ENCODE peak calls at places on chromosomes 4 and X, in ten cellular contexts. A is foreskin keratinocyte; O is PC-9; F is CD8-positive, alpha-beta T cell; G is CD4-positive, alpha-beta T cell; T is nephron progenitor cell; W is fibroblast of pulmonary artery; E is B cell; U is brain microvascular endothelial cell; D is GM20000. L is an unnamed sample.

GRCh38 chr4:152189451-152190179 is 346.3 kb downstream of the FBXW7 start:
- DNase-seq in T (peak), O (no peak), G (no peak), A (no peak), W (no peak), U (no peak), F (no peak), D (peak), E (no peak), L (peak)

GRCh38 chr4:162866565-162866964 is 300.1 kb downstream of the NAF1 start:
- DNase-seq in U (no peak), O (no peak), D (no peak), W (no peak), G (no peak), F (no peak), A (no peak), E (no peak), T (no peak), L (no peak)

GRCh38 chrX:107669885-107670628 is 41.7 kb downstream of the PRPS1 start:
- DNase-seq in T (no peak), W (no peak), G (no peak), U (no peak), D (no peak), A (no peak), O (no peak), E (no peak), F (no peak), L (no peak)

GRCh38 chr4:98496446-98496845 is 162.0 kb downstream of the TSPAN5 start:
- DNase-seq in G (no peak), A (no peak), F (no peak), D (no peak), U (no peak), E (no peak), W (no peak), O (no peak), T (no peak), L (no peak)

GRCh38 chr4:114890773-114891172 is 222.6 kb downstream of the NDST4 start:
- DNase-seq in O (no peak), G (no peak), W (no peak), A (peak), U (no peak), F (no peak), E (no peak), D (no peak), T (no peak), L (no peak)

GRCh38 chr4:153438916-153439756 is 27.0 kb upstream of the TMEM131L start:
- DNase-seq in F (peak), U (no peak), E (peak), G (peak), W (no peak), T (no peak), A (no peak), D (peak), O (no peak), L (peak)

GRCh38 chr4:47926667-47927258 is 12.4 kb upstream of the NFXL1 start:
- DNase-seq in U (peak), T (peak), F (peak), A (peak), O (no peak), G (peak), W (peak), D (peak), E (peak), L (peak)

GRCh38 chr4:2183394-2183793 is 58.5 kb downstream of the HAUS3 start:
- DNase-seq in D (no peak), E (no peak), O (no peak), G (no peak), F (no peak), U (no peak), T (no peak), A (peak), W (peak), L (no peak)

GRCh38 chr4:26459054-26459755 is 31.1 kb downstream of the CCKAR start:
- DNase-seq in G (no peak), D (peak), E (peak), F (no peak), A (peak), T (no peak), O (peak), U (no peak), W (peak), L (peak)

GRCh38 chr4:89276296-89276695 is 31.3 kb downstream of the GPRIN3 start:
- DNase-seq in A (no peak), U (no peak), W (no peak), E (no peak), D (no peak), F (no peak), T (no peak), O (no peak), G (no peak), L (no peak)

GRCh38 chrX:29318051-29318450 is 730.8 kb downstream of the IL1RAPL1 start:
- DNase-seq in G (no peak), A (no peak), D (no peak), O (no peak), W (peak), E (no peak), F (no peak), T (no peak), U (no peak), L (no peak)

GRCh38 chr4:153161599-153161971 is 42.7 kb upstream of the TRIM2 start:
- DNase-seq in O (no peak), E (no peak), D (no peak), T (no peak), F (no peak), U (no peak), A (no peak), W (no peak), G (no peak), L (no peak)

GRCh38 chrX:35351212-35351611 is 408.6 kb downstream of the FAM47B start:
- DNase-seq in W (no peak), A (peak), G (no peak), T (no peak), O (no peak), U (no peak), E (no peak), D (no peak), F (no peak), L (no peak)

GRCh38 chr4:55611358-55612059 is 19.5 kb upstream of the PDCL2 start:
- DNase-seq in F (no peak), D (no peak), W (no peak), U (no peak), A (peak), E (no peak), T (no peak), G (no peak), O (no peak), L (no peak)

GRCh38 chr4:74292111-74292870 is 16.0 kb upstream of the EPGN start:
- DNase-seq in T (no peak), W (no peak), G (no peak), A (peak), D (no peak), O (no peak), E (no peak), U (peak), F (no peak), L (no peak)

GRCh38 chr4:91113130-91113706 is 986.0 kb downstream of the CCSER1 start:
- DNase-seq in E (no peak), F (no peak), O (no peak), G (no peak), A (peak), D (peak), W (peak), U (peak), T (no peak), L (peak)

GRCh38 chr4:91114386-91114785 is 987.2 kb downstream of the CCSER1 start:
- DNase-seq in U (no peak), W (no peak), G (no peak), T (no peak), F (no peak), D (no peak), E (no peak), O (no peak), A (no peak), L (no peak)

GRCh38 chr4:91118597-91118996 is 991.4 kb downstream of the CCSER1 start:
- DNase-seq in G (no peak), W (no peak), O (no peak), T (no peak), U (no peak), A (no peak), E (no peak), D (no peak), F (no peak), L (no peak)

GRCh38 chr4:91111556-91111955 is 984.4 kb downstream of the CCSER1 start:
- DNase-seq in F (no peak), A (no peak), G (no peak), D (no peak), O (no peak), E (no peak), T (no peak), W (no peak), U (no peak), L (no peak)

GRCh38 chr4:91116861-91117260 is 989.7 kb downstream of the CCSER1 start:
- DNase-seq in F (no peak), T (no peak), D (no peak), E (no peak), W (peak), O (no peak), A (peak), U (no peak), G (no peak), L (peak)
- TF ChIP-seq CTCF in F (no peak), T (no peak), D (no peak), E (no peak), W (peak), O (peak), A (peak), U (peak), G (no peak), L (no peak)

DNA sequence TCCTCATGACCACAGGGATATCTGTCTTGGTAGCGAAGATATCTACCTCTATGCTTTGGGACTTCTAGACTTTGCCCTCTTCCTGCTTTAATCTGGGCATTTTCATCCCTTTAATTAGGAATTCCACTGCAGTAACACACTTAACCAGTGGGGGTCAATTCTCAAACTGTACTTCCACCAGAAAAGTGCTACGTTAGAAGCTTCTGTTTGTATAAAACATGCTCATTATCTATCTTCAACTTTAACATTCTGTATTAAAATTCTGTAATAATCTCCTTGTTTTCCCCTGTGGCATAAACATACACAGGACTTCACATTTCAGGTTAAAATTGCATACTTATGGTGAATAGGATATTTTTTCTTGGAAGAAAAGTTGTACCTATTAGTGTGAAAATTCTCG is 105.6 kb downstream of the AMMECR1 start:
- DNase-seq in E (no peak), F (no peak), O (no peak), W (no peak), A (no peak), T (no peak), D (no peak), U (no peak), G (no peak), L (no peak)
- TF ChIP-seq CTCF in E (no peak), F (no peak), O (peak), W (peak), A (peak), T (peak), D (no peak), U (peak), G (no peak), L (peak)

GRCh38 chr4:77699731-77700210 is 94.2 kb downstream of the CXCL13 start:
- DNase-seq in D (no peak), G (no peak), E (no peak), A (peak), W (peak), U (peak), F (no peak), O (peak), T (peak), L (no peak)
- TF ChIP-seq CTCF in D (no peak), G (no peak), E (no peak), A (peak), W (peak), U (peak), F (no peak), O (no peak), T (peak), L (no peak)

GRCh38 chr4:77818667-77819408 is at the start of gene CNOT6L:
- DNase-seq in D (peak), W (peak), U (peak), E (peak), F (peak), O (no peak), T (peak), A (peak), G (peak), L (peak)

GRCh38 chr4:77820836-77821561 is 1.8 kb upstream of the CNOT6L start:
- DNase-seq in E (peak), A (peak), D (peak), W (peak), U (no peak), O (no peak), T (no peak), G (no peak), F (peak), L (peak)

GRCh38 chr4:77819409-77819835 is 254 bp upstream of the CNOT6L start:
- DNase-seq in T (peak), A (no peak), G (no peak), O (no peak), F (no peak), D (no peak), W (peak), U (no peak), E (peak), L (no peak)

GRCh38 chr4:77821775-77822174 is 2.6 kb upstream of the CNOT6L start:
- DNase-seq in G (peak), A (no peak), F (no peak), D (no peak), E (peak), O (no peak), U (no peak), T (no peak), W (no peak), L (peak)

GRCh38 chr4:77819836-77820679 is 890 bp upstream of the CNOT6L start:
- DNase-seq in A (peak), G (peak), U (peak), O (peak), W (peak), F (peak), T (peak), E (peak), D (peak), L (peak)
- TF ChIP-seq CTCF in A (peak), G (no peak), U (no peak), O (no peak), W (no peak), F (no peak), T (no peak), E (no peak), D (no peak), L (peak)

GRCh38 chr4:139760558-139760957 is 94.9 kb downstream of the MGST2 start:
- DNase-seq in T (no peak), F (no peak), D (no peak), U (no peak), W (no peak), O (no peak), E (no peak), A (no peak), G (no peak), L (no peak)

GRCh38 chr4:139763668-139764067 is 98.0 kb downstream of the MGST2 start:
- DNase-seq in W (peak), E (no peak), A (no peak), O (no peak), T (no peak), G (no peak), U (no peak), D (no peak), F (no peak), L (no peak)

GRCh38 chr4:139762715-139763114 is 97.1 kb downstream of the MGST2 start:
- DNase-seq in E (no peak), O (no peak), D (no peak), G (no peak), U (no peak), F (no peak), W (peak), A (no peak), T (no peak), L (no peak)

GRCh38 chr4:139763205-139763604 is 97.6 kb downstream of the MGST2 start:
- DNase-seq in G (no peak), O (no peak), D (no peak), W (no peak), E (no peak), T (no peak), F (no peak), A (no peak), U (no peak), L (no peak)

GRCh38 chr4:139761461-139761860 is 95.8 kb downstream of the MGST2 start:
- DNase-seq in D (no peak), G (no peak), O (no peak), E (no peak), W (peak), T (no peak), U (peak), A (peak), F (no peak), L (peak)
- TF ChIP-seq CTCF in D (no peak), G (no peak), O (no peak), E (no peak), W (peak), T (no peak), U (peak), A (peak), F (no peak), L (peak)

GRCh38 chrX:23919148-23919547 is 11.3 kb downstream of the CXorf58 start:
- DNase-seq in G (no peak), U (no peak), W (no peak), A (no peak), O (no peak), F (no peak), D (no peak), T (no peak), E (no peak), L (no peak)

GRCh38 chrX:23919706-23920320 is 12.0 kb downstream of the CXorf58 start:
- DNase-seq in W (peak), T (no peak), A (no peak), O (no peak), U (no peak), G (no peak), E (no peak), F (no peak), D (no peak), L (no peak)
- TF ChIP-seq CTCF in W (peak), T (no peak), A (peak), O (no peak), U (peak), G (no peak), E (no peak), F (no peak), D (no peak), L (no peak)

DNA sequence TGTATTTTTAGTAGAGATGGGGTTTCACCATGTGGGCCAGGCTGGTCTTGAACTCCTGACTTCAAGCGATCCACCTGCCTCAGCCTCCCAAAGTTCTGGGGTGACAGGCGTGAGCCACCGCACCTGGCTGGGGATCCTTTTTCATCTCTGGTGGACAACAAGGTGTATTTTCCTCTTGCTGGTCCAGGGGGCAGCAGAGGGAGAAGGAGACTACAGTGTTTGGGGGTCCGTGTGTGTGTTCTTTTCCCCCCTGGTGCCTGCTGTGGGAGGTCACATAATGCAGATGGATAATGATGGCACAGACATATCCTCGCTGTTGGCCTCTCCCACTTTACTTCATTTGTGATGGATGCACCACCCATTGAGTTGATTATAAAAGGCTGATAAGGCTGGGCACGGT is 39.0 kb upstream of the CD99 start:
- DNase-seq in A (no peak), G (no peak), U (no peak), F (no peak), W (no peak), T (no peak), D (no peak), O (no peak), E (no peak), L (no peak)
- TF ChIP-seq CTCF in A (peak), G (no peak), U (peak), F (no peak), W (peak), T (no peak), D (no peak), O (peak), E (no peak), L (no peak)

DNA sequence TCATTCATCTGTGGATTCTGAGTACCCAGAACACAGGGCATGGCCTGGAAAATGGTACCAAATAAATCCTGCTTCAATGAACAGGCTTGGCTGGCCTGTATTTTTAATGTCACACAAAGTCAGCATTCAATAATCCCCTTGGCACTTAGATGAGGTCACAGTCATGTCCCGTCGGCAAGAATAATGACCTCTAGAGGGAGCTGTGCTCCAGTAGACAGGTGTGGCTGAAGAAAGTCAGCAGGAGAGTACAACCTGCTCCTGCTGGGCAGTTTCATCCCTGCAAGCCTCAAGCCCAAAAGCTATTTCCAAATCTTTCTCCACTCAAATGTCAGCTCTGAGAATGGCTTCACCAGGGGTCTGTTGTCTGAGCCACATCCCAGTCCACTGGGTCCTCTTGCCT is 404.0 kb upstream of the F9 start:
- DNase-seq in G (no peak), O (no peak), T (peak), F (no peak), D (peak), A (no peak), E (no peak), W (no peak), U (no peak), L (peak)
- TF ChIP-seq CTCF in G (no peak), O (peak), T (peak), F (no peak), D (peak), A (no peak), E (no peak), W (no peak), U (peak), L (peak)

GRCh38 chrX:126770179-126770578 is 49.4 kb upstream of the PRR32 start:
- DNase-seq in F (no peak), A (peak), W (no peak), O (no peak), G (no peak), U (no peak), T (no peak), D (peak), E (no peak), L (peak)
- TF ChIP-seq CTCF in F (no peak), A (peak), W (no peak), O (peak), G (no peak), U (peak), T (peak), D (peak), E (no peak), L (peak)

GRCh38 chr4:183758006-183758734 is 99.1 kb downstream of the TRAPPC11 start:
- DNase-seq in T (peak), W (peak), O (no peak), D (no peak), U (no peak), G (no peak), A (no peak), E (no peak), F (no peak), L (no peak)
- TF ChIP-seq CTCF in T (peak), W (peak), O (no peak), D (no peak), U (peak), G (no peak), A (peak), E (no peak), F (no peak), L (no peak)

L was measured in GM12865.